ENCODE peak calls at places on chromosomes 16 and 17, in five cellular contexts. One of them, this sample, is unnamed.
A peak's percentile ranks its signal among the peaks of the same experiment; 100 is the strongest.

GRCh38 chr16:70494777-70495176 is 28.6 kb downstream of the COG4 start:
- DNase-seq in GM12878: no peak
- DNase-seq in GM12891: no peak
- DNase-seq in K562: no peak
- DNase-seq in HepG2: no peak
- DNase-seq in this sample: no peak

GRCh38 chr17:42667088-42667951 is 8.2 kb downstream of the TUBG2 start:
- DNase-seq in GM12878: no peak
- DNase-seq in GM12891: no peak
- DNase-seq in K562: no peak
- DNase-seq in HepG2: peak; percentile 47
- DNase-seq in this sample: no peak

GRCh38 chr16:1526608-1527555 is 6.6 kb upstream of the TMEM204 start:
- DNase-seq in GM12891: no peak
- DNase-seq in GM12878: no peak
- DNase-seq in K562: no peak
- DNase-seq in HepG2: no peak
- DNase-seq in this sample: no peak

GRCh38 chr17:42362245-42362961 is 25.8 kb downstream of the STAT3 start:
- DNase-seq in GM12891: no peak
- DNase-seq in GM12878: no peak
- DNase-seq in K562: no peak
- DNase-seq in HepG2: no peak
- DNase-seq in this sample: no peak

GRCh38 chr17:16915752-16916556 is 56.0 kb downstream of the TNFRSF13B start:
- DNase-seq in K562: peak; percentile 48
- DNase-seq in HepG2: peak; percentile 32
- DNase-seq in GM12891: peak; percentile 56
- DNase-seq in GM12878: peak; percentile 17
- DNase-seq in this sample: peak; percentile 68

GRCh38 chr16:11729787-11730186 is 12.9 kb downstream of the TXNDC11 start:
- DNase-seq in GM12878: no peak
- DNase-seq in HepG2: no peak
- DNase-seq in GM12891: no peak
- DNase-seq in K562: no peak
- DNase-seq in this sample: no peak

GRCh38 chr17:36808181-36808661 is 129.1 kb upstream of the LHX1 start:
- DNase-seq in GM12878: no peak
- DNase-seq in K562: peak; percentile 23
- DNase-seq in GM12891: no peak
- DNase-seq in HepG2: no peak
- DNase-seq in this sample: no peak

GRCh38 chr16:53605356-53605755 is 98.3 kb downstream of the RPGRIP1L start:
- DNase-seq in HepG2: no peak
- DNase-seq in GM12891: no peak
- DNase-seq in GM12878: no peak
- DNase-seq in K562: no peak
- DNase-seq in this sample: no peak

GRCh38 chr17:38733315-38734234 is 3.4 kb downstream of the CISD3 start:
- DNase-seq in HepG2: peak; percentile 68
- DNase-seq in K562: no peak
- DNase-seq in GM12891: no peak
- DNase-seq in GM12878: no peak
- DNase-seq in this sample: no peak

GRCh38 chr17:39223907-39224777 is 1.6 kb downstream of the STAC2 start:
- DNase-seq in GM12891: no peak
- DNase-seq in GM12878: no peak
- DNase-seq in K562: no peak
- DNase-seq in HepG2: no peak
- DNase-seq in this sample: peak; percentile 5

GRCh38 chr17:35416659-35417058 is 15.6 kb downstream of the SLFN12 start:
- DNase-seq in HepG2: no peak
- DNase-seq in GM12878: no peak
- DNase-seq in GM12891: no peak
- DNase-seq in K562: no peak
- DNase-seq in this sample: no peak

GRCh38 chr16:84294196-84295142 is at the start of gene WFDC1:
- DNase-seq in GM12878: no peak
- DNase-seq in GM12891: no peak
- DNase-seq in K562: no peak
- DNase-seq in HepG2: no peak
- DNase-seq in this sample: no peak

GRCh38 chr17:61571624-61572023 is 19.4 kb downstream of the NACA2 start:
- DNase-seq in GM12891: no peak
- DNase-seq in GM12878: no peak
- DNase-seq in HepG2: no peak
- DNase-seq in K562: no peak
- DNase-seq in this sample: no peak

GRCh38 chr17:75558666-75559530 is 28.7 kb upstream of the MYO15B start:
- DNase-seq in HepG2: no peak
- DNase-seq in K562: peak; percentile 70
- DNase-seq in GM12878: no peak
- DNase-seq in GM12891: no peak
- DNase-seq in this sample: no peak

GRCh38 chr17:51391992-51392654 is 131.8 kb downstream of the UTP18 start:
- DNase-seq in K562: no peak
- DNase-seq in GM12891: no peak
- DNase-seq in GM12878: no peak
- DNase-seq in HepG2: no peak
- DNase-seq in this sample: no peak

GRCh38 chr17:77324227-77324626 is 183.5 kb downstream of the SEC14L1 start:
- DNase-seq in GM12878: no peak
- DNase-seq in K562: no peak
- DNase-seq in GM12891: no peak
- DNase-seq in HepG2: no peak
- DNase-seq in this sample: no peak

GRCh38 chr16:27511657-27512056 is 38.1 kb downstream of the GTF3C1 start:
- DNase-seq in HepG2: no peak
- DNase-seq in K562: no peak
- DNase-seq in GM12878: no peak
- DNase-seq in GM12891: no peak
- DNase-seq in this sample: no peak

GRCh38 chr16:17343028-17343427 is 127.7 kb downstream of the XYLT1 start:
- DNase-seq in HepG2: no peak
- DNase-seq in GM12891: no peak
- DNase-seq in K562: no peak
- DNase-seq in GM12878: peak; percentile 63
- DNase-seq in this sample: peak; percentile 37

GRCh38 chr16:24841291-24841690 is 4.5 kb upstream of the SLC5A11 start:
- DNase-seq in K562: no peak
- DNase-seq in GM12878: no peak
- DNase-seq in GM12891: no peak
- DNase-seq in HepG2: no peak
- DNase-seq in this sample: no peak

GRCh38 chr17:76478097-76478496 is 10.7 kb downstream of the AANAT start:
- DNase-seq in K562: no peak
- DNase-seq in GM12891: no peak
- DNase-seq in HepG2: no peak
- DNase-seq in GM12878: no peak
- DNase-seq in this sample: no peak

GRCh38 chr16:17331071-17331521 is 139.7 kb downstream of the XYLT1 start:
- DNase-seq in K562: no peak
- DNase-seq in GM12891: no peak
- DNase-seq in GM12878: no peak
- DNase-seq in HepG2: no peak
- DNase-seq in this sample: no peak

GRCh38 chr17:64264891-64265290 is 1.8 kb upstream of the TEX2 start:
- DNase-seq in HepG2: no peak
- DNase-seq in GM12878: no peak
- DNase-seq in GM12891: no peak
- DNase-seq in K562: no peak
- DNase-seq in this sample: no peak

GRCh38 chr17:64261422-64262124 is 1.5 kb downstream of the TEX2 start:
- DNase-seq in HepG2: no peak
- DNase-seq in K562: peak; percentile 45
- DNase-seq in GM12891: no peak
- DNase-seq in GM12878: no peak
- DNase-seq in this sample: no peak

GRCh38 chr17:64259922-64260321 is 3.1 kb downstream of the TEX2 start:
- DNase-seq in K562: no peak
- DNase-seq in HepG2: no peak
- DNase-seq in GM12891: no peak
- DNase-seq in GM12878: no peak
- DNase-seq in this sample: no peak

GRCh38 chr17:64262125-64262421 is 987 bp downstream of the TEX2 start:
- DNase-seq in GM12891: no peak
- DNase-seq in GM12878: no peak
- DNase-seq in K562: no peak
- DNase-seq in HepG2: peak; percentile 41
- DNase-seq in this sample: no peak

GRCh38 chr17:64262422-64263260 is at the start of gene TEX2:
- DNase-seq in GM12891: peak; percentile 52
- DNase-seq in GM12878: no peak
- DNase-seq in K562: peak; percentile 57
- DNase-seq in HepG2: peak; percentile 39
- DNase-seq in this sample: peak; percentile 53
- TF ChIP-seq POLR2A in GM12891: no peak
- TF ChIP-seq POLR2A in GM12878: peak; percentile 70
- TF ChIP-seq POLR2A in K562: peak; percentile 59
- TF ChIP-seq POLR2A in HepG2: peak; percentile 72
- TF ChIP-seq POLR2A in this sample: peak; percentile 55

DNA sequence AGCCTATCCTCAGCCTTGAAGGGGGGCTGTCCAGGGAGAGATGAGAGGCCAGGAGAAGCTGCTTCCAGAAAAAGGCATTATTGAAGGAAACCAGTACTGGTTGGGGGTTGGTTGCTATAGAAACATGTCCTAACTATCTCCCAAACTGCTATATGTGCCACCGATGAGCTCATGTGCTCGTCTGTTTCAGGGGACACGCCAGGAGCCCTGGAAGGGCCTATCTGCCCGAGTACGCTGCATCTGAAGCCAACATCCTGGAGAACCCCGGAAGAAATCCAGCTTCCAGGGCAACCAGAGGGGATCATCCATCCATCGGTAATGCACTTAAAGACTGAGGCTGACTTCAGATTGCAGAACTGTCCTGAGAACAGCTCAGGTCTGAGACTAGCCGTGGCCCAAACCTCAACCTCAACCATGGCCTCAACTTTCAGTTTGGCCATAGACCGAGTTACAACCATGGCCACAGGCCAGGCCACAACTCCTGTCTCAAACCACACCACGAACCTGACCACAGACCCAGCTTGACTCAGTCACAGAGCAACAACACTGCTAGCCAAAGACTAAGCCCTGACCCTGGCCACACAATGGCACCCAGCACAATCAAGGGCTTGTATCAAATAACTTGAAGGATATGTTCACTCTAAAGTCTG is 10.2 kb downstream of the PITPNM3 start:
- DNase-seq in K562: no peak
- DNase-seq in GM12891: no peak
- DNase-seq in GM12878: peak; percentile 8
- DNase-seq in HepG2: no peak
- DNase-seq in this sample: no peak
- TF ChIP-seq TAF1 in K562: no peak
- TF ChIP-seq TAF1 in GM12891: no peak
- TF ChIP-seq TAF1 in GM12878: no peak
- TF ChIP-seq TAF1 in HepG2: no peak
- TF ChIP-seq TAF1 in this sample: no peak

DNA sequence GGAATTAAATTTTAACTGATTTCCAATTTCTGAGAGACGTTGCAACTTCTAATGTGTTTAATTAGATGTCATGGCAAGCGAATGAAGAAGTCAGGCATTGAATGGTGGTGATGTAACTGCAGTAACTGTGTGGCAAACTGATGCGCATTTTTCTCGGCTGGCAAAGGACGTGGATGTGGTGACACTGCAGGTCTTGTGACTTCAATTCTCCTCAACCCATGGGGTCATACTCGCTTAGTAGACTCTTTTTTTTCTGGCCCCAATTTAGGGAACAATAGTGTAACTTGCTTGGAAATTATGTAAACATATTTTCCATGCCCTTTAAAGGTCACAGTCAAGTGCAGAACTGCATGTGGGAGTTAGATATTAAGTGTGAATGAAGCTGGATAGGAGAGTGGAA is 1.9 kb upstream of the FAM20A start:
- DNase-seq in GM12891: no peak
- DNase-seq in GM12878: no peak
- DNase-seq in HepG2: no peak
- DNase-seq in K562: no peak
- DNase-seq in this sample: no peak
- TF ChIP-seq POLR2AphosphoS5 in GM12891: no peak
- TF ChIP-seq POLR2AphosphoS5 in GM12878: no peak
- TF ChIP-seq POLR2AphosphoS5 in HepG2: no peak
- TF ChIP-seq POLR2AphosphoS5 in K562: no peak
- TF ChIP-seq POLR2AphosphoS5 in this sample: no peak

GRCh38 chr16:30808163-30808562 is 21.2 kb upstream of the ZNF629 start:
- DNase-seq in HepG2: no peak
- DNase-seq in K562: no peak
- DNase-seq in GM12878: no peak
- DNase-seq in GM12891: no peak
- DNase-seq in this sample: no peak

GRCh38 chr16:30802971-30803370 is 16.0 kb upstream of the ZNF629 start:
- DNase-seq in GM12878: no peak
- DNase-seq in HepG2: no peak
- DNase-seq in K562: no peak
- DNase-seq in GM12891: no peak
- DNase-seq in this sample: no peak

GRCh38 chr16:30805056-30805369 is 18.0 kb upstream of the ZNF629 start:
- DNase-seq in GM12878: no peak
- DNase-seq in GM12891: no peak
- DNase-seq in K562: no peak
- DNase-seq in HepG2: no peak
- DNase-seq in this sample: no peak

GRCh38 chr16:30805370-30806169 is 18.6 kb upstream of the ZNF629 start:
- DNase-seq in GM12891: no peak
- DNase-seq in HepG2: peak; percentile 78
- DNase-seq in K562: peak; percentile 87
- DNase-seq in GM12878: no peak
- DNase-seq in this sample: peak; percentile 51
- TF ChIP-seq POLR2A in GM12891: no peak
- TF ChIP-seq POLR2A in HepG2: peak; percentile 91
- TF ChIP-seq POLR2A in K562: peak; percentile 88
- TF ChIP-seq POLR2A in GM12878: peak; percentile 64
- TF ChIP-seq POLR2A in this sample: no peak

GRCh38 chr17:31907342-31907975 is 6.0 kb upstream of the UTP6 start:
- DNase-seq in GM12891: no peak
- DNase-seq in K562: no peak
- DNase-seq in GM12878: no peak
- DNase-seq in HepG2: no peak
- DNase-seq in this sample: no peak
- TF ChIP-seq TAF1 in GM12891: no peak
- TF ChIP-seq TAF1 in K562: no peak
- TF ChIP-seq TAF1 in GM12878: no peak
- TF ChIP-seq TAF1 in HepG2: no peak
- TF ChIP-seq TAF1 in this sample: no peak

DNA sequence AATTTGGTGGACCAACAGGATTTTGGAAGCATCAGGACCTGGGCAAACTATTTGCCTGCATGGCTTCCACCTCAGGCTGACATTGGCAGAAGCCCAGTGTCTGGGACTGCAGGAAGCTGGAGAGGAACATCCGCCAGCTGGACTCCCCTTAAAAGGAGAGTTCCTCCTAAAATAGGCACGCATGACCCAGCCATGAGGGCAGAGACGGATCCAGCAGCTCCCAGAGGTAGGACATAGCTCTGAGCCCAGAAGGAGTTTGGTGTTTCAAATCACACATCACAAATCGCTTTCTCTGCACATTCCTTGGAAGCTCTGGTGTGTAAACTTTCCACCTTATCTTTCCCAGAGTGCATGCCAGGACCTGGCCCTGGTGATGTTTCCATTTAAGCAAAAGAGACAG is 231.1 kb upstream of the CDH5 start:
- DNase-seq in HepG2: no peak
- DNase-seq in K562: no peak
- DNase-seq in GM12878: no peak
- DNase-seq in GM12891: no peak
- DNase-seq in this sample: no peak
- TF ChIP-seq POLR2AphosphoS5 in HepG2: no peak
- TF ChIP-seq POLR2AphosphoS5 in K562: no peak
- TF ChIP-seq POLR2AphosphoS5 in GM12878: no peak
- TF ChIP-seq POLR2AphosphoS5 in GM12891: no peak
- TF ChIP-seq POLR2AphosphoS5 in this sample: no peak